ENCODE peak calls at places on chromosomes 6 and 20, in seven cellular contexts. L, C, I, T, D, P and V are unnamed samples.

GRCh38 chr6:14396826-14397517 is 279.4 kb downstream of the CD83 start:
- DNase-seq in L (peak; percentile 76), C (no peak), I (no peak), T (no peak), D (no peak), P (peak; percentile 40), V (no peak)

GRCh38 chr20:51750037-51750769 is 18.0 kb downstream of the ATP9A start:
- DNase-seq in L (peak; percentile 91), C (no peak), I (peak; percentile 11), T (peak; percentile 94), D (no peak), P (peak; percentile 97), V (peak; percentile 51)

GRCh38 chr6:137259349-137259748 is 40.2 kb upstream of the IFNGR1 start:
- DNase-seq in L (no peak), C (no peak), I (no peak), T (no peak), D (no peak), P (peak; percentile 81), V (no peak)

GRCh38 chr20:25272223-25273000 is 24.5 kb downstream of the PYGB start:
- DNase-seq in L (peak; percentile 62), C (no peak), I (no peak), T (no peak), D (no peak), P (no peak), V (no peak)

GRCh38 chr20:61480158-61480825 is 228.2 kb downstream of the CDH4 start:
- DNase-seq in L (no peak), C (no peak), I (no peak), T (no peak), D (no peak), P (no peak), V (no peak)

GRCh38 chr6:149181304-149181703 is 136.2 kb upstream of the TAB2 start:
- DNase-seq in L (no peak), C (no peak), I (no peak), T (no peak), D (no peak), P (no peak), V (no peak)

GRCh38 chr6:113997106-113997505 is 26.2 kb upstream of the HDAC2 start:
- DNase-seq in L (peak; percentile 93), C (no peak), I (no peak), T (no peak), D (no peak), P (peak; percentile 52), V (no peak)

GRCh38 chr6:149362289-149362688 is 37.8 kb upstream of the SUMO4 start:
- DNase-seq in L (no peak), C (no peak), I (peak; percentile 34), T (peak; percentile 3), D (peak; percentile 55), P (peak; percentile 36), V (no peak)

GRCh38 chr6:158706369-158706982 is 56.6 kb downstream of the SYTL3 start:
- DNase-seq in L (peak; percentile 81), C (no peak), I (no peak), T (no peak), D (peak; percentile 77), P (peak; percentile 53), V (no peak)

GRCh38 chr6:148557796-148558457 is 188.9 kb upstream of the UST start:
- DNase-seq in L (peak; percentile 62), C (no peak), I (peak; percentile 16), T (no peak), D (peak; percentile 67), P (no peak), V (no peak)